ENCODE peak calls at places on chromosomes 7 and 10, in four cellular contexts. A is GM23248, P is MM.1S, E is RWPE2. T is an unnamed sample.

GRCh38 chr10:114539623-114540022 is 118.5 kb downstream of the ABLIM1 start:
- DNase-seq in A (no peak), P (no peak), E (no peak), T (no peak)

GRCh38 chr10:80382989-80383388 is 25.4 kb upstream of the PRXL2A start:
- DNase-seq in P (peak), E (no peak), A (peak), T (peak)

GRCh38 chr7:43568529-43568928 is 14.4 kb upstream of the STK17A start:
- DNase-seq in P (no peak), A (peak), E (peak), T (no peak)

GRCh38 chr7:158016171-158017087 is 571.2 kb downstream of the PTPRN2 start:
- DNase-seq in E (no peak), P (peak), A (no peak), T (no peak)

GRCh38 chr7:115297651-115298050 is 375.8 kb downstream of the MDFIC start:
- DNase-seq in A (peak), P (no peak), E (no peak), T (no peak)

GRCh38 chr7:603152-603941 is 83.7 kb upstream of the PDGFA start:
- DNase-seq in P (no peak), A (no peak), E (peak), T (no peak)

GRCh38 chr10:79327090-79327457 is 20.2 kb upstream of the PPIF start:
- DNase-seq in P (no peak), A (no peak), E (no peak), T (no peak)

GRCh38 chr10:17428616-17429097 is 25.7 kb downstream of the ST8SIA6 start:
- DNase-seq in E (no peak), A (no peak), P (peak), T (peak)

GRCh38 chr7:158698657-158699195 is 5.9 kb downstream of the NCAPG2 start:
- DNase-seq in P (no peak), E (no peak), A (no peak), T (no peak)

GRCh38 chr10:124134251-124134650 is 40.9 kb upstream of the CHST15 start:
- DNase-seq in A (no peak), P (no peak), E (no peak), T (no peak)

GRCh38 chr10:31103096-31103495 is 71.4 kb upstream of the ZNF438 start:
- DNase-seq in E (no peak), A (no peak), P (no peak), T (no peak)

GRCh38 chr10:2111936-2112335 is 374.6 kb upstream of the ADARB2 start:
- DNase-seq in P (no peak), E (peak), A (no peak), T (no peak)

GRCh38 chr7:90595341-90595800 is 750 bp upstream of the CDK14 start:
- DNase-seq in P (no peak), E (no peak), A (no peak), T (no peak)

GRCh38 chr7:32500922-32501341 is 5.6 kb downstream of the AVL9 start:
- DNase-seq in A (peak), P (no peak), E (no peak), T (no peak)

GRCh38 chr10:91887075-91887899 is 22.0 kb downstream of the FGFBP3 start:
- DNase-seq in A (peak), P (peak), E (no peak), T (no peak)

GRCh38 chr7:55476071-55476803 is 96.1 kb downstream of the VOPP1 start:
- DNase-seq in P (no peak), A (peak), E (no peak), T (no peak)

GRCh38 chr10:118343115-118343514 is 991 bp upstream of the FAM204A start:
- DNase-seq in A (peak), P (no peak), E (no peak), T (no peak)

GRCh38 chr10:11145498-11145855 is 127.8 kb downstream of the CELF2 start:
- DNase-seq in E (no peak), P (peak), A (no peak), T (peak)

GRCh38 chr10:49649294-49649693 is 30.2 kb upstream of the C10orf53 start:
- DNase-seq in A (peak), P (no peak), E (no peak), T (peak)

GRCh38 chr10:117260094-117260493 is 19.2 kb downstream of the SLC18A2 start:
- DNase-seq in E (no peak), A (no peak), P (no peak), T (peak)

GRCh38 chr7:116306409-116307048 is 96.2 kb downstream of the TES start:
- DNase-seq in A (no peak), E (no peak), P (no peak), T (no peak)

GRCh38 chr10:35425596-35425995 is 89.3 kb downstream of the CCNY start:
- DNase-seq in E (no peak), A (peak), P (no peak), T (no peak)

GRCh38 chr7:360454-361100 is 70.6 kb downstream of the FOXL3 start:
- DNase-seq in E (peak), P (no peak), A (no peak), T (peak)

GRCh38 chr7:78326870-78327269 is 528.3 kb downstream of the PHTF2 start:
- DNase-seq in A (peak), E (no peak), P (no peak), T (no peak)

GRCh38 chr7:22403344-22403743 is 46.4 kb upstream of the RAPGEF5 start:
- DNase-seq in E (no peak), A (no peak), P (no peak), T (no peak)

GRCh38 chr7:22404421-22405023 is 47.6 kb upstream of the RAPGEF5 start:
- DNase-seq in P (no peak), A (no peak), E (no peak), T (no peak)

GRCh38 chr7:22400150-22400814 is 43.3 kb upstream of the RAPGEF5 start:
- DNase-seq in A (no peak), E (no peak), P (no peak), T (no peak)

GRCh38 chr7:22400933-22401553 is 44.1 kb upstream of the RAPGEF5 start:
- DNase-seq in P (no peak), A (no peak), E (no peak), T (no peak)

DNA sequence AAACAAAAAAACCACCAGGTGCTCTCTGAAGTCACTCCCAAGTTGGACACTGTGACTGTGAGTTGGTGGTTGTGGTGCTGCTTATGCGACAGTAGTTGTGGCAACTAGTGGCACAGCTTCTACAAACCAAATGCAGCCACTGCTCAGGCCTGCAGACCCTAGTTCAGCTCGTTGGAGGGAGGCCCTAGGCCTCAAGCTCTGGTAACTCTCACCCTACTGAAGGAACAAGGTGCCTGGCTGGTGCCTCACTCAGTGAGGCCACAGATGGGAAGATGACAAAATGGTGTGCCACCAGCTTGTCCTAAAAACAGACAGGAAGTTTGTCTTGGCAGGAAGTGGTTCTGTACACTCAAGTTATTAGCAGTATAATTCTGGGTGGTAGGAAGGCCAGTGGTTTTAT is 45.3 kb upstream of the RAPGEF5 start:
- DNase-seq in E (no peak), P (peak), A (no peak), T (peak)
- H3K4me3 ChIP-seq in E (no peak), P (no peak), A (no peak), T (no peak)

GRCh38 chr10:76082232-76082631 is 650.8 kb downstream of the LRMDA start:
- DNase-seq in A (peak), P (no peak), E (no peak), T (no peak)

GRCh38 chr10:76085002-76085401 is 653.6 kb downstream of the LRMDA start:
- DNase-seq in A (no peak), P (no peak), E (no peak), T (no peak)

GRCh38 chr10:76080406-76080805 is 649.0 kb downstream of the LRMDA start:
- DNase-seq in P (no peak), A (peak), E (no peak), T (no peak)

GRCh38 chr10:76082956-76083355 is 651.5 kb downstream of the LRMDA start:
- DNase-seq in A (peak), P (no peak), E (no peak), T (no peak)

DNA sequence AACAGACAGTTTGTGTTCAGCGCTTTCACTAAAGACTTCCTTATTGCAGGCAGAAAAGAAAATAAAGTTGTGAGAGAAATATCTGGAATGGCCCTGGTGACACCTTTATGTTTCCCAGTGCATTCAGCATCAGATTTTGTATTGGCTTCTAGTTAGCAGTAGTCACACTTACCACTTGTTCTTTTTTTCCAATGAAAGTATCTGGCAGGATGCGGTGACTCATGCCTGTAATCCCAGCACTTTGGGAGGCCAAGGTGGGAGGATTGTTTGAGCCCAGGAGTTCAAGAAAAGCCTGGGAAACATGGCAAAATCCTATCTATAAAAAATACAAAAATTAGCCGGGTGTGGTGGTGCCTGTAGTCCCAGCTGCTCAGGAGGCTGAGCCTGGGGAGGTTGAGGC is 649.6 kb downstream of the LRMDA start:
- DNase-seq in E (no peak), P (no peak), A (peak), T (no peak)
- H3K4me3 ChIP-seq in E (no peak), P (no peak), A (no peak), T (no peak)

DNA sequence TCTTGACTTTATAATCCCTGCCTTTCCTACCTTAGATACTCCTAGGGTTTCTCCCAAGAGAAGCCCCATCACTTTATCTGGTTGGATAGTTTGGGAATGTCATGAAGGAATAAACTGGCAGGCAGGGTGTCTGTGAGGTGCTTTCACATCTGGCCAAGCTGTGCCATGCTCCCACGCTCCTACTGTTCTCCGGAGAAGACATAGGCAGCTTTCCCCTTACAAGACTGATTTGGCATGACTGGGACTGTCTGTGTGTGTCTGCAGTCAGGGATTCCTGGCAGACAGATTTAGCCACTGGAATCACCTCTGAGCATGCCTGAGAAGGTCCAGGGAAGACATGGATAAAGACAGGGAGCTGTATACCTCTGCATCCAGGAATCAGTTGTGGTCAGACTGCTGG is 45.3 kb downstream of the HK1 start:
- DNase-seq in P (no peak), E (no peak), A (no peak), T (no peak)
- H3K4me3 ChIP-seq in P (no peak), E (no peak), A (no peak), T (no peak)

GRCh38 chr10:68327889-68328786 is 3.7 kb upstream of the HNRNPH3 start:
- DNase-seq in E (no peak), A (peak), P (no peak), T (no peak)
- H3K4me3 ChIP-seq in E (no peak), A (peak), P (peak), T (no peak)

DNA sequence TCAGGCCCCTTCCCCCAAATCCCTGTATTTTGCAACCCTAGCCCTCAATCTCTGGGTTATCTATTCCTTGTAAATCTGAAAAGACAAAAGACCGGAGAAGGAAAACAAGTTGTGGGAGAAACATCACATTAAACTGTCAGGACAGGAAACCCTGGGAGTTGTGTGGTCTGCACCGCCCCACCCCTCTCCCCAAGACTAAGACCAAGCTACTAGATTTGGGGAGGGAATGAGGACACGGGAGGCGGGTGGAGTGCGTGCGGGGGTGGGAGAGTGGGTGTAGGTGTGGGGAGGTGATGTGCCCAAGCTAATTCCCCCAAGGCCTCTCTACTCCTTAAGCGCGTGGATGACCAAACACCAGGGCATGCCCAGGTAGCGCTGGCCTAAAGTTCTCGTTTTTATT is 1.3 kb downstream of the JCAD start:
- DNase-seq in A (no peak), E (no peak), P (no peak), T (no peak)
- H3K4me3 ChIP-seq in A (peak), E (no peak), P (no peak), T (no peak)

GRCh38 chr10:22372298-22372697 is 27.0 kb downstream of the SPAG6 start:
- DNase-seq in P (no peak), E (no peak), A (no peak), T (no peak)

GRCh38 chr10:22368976-22369375 is 23.7 kb downstream of the SPAG6 start:
- DNase-seq in E (no peak), P (no peak), A (no peak), T (no peak)

GRCh38 chr10:22369433-22370072 is 24.3 kb downstream of the SPAG6 start:
- DNase-seq in P (no peak), A (peak), E (no peak), T (no peak)

GRCh38 chr10:22368402-22368801 is 23.1 kb downstream of the SPAG6 start:
- DNase-seq in P (no peak), A (no peak), E (no peak), T (no peak)

GRCh38 chr10:22370320-22370719 is 25.0 kb downstream of the SPAG6 start:
- DNase-seq in A (no peak), P (no peak), E (no peak), T (peak)
- H3K4me3 ChIP-seq in A (no peak), P (no peak), E (no peak), T (no peak)

GRCh38 chr7:101848168-101848951 is 30.9 kb downstream of the CUX1 start:
- DNase-seq in E (no peak), P (no peak), A (peak), T (peak)
- H3K4me3 ChIP-seq in E (no peak), P (no peak), A (no peak), T (no peak)

DNA sequence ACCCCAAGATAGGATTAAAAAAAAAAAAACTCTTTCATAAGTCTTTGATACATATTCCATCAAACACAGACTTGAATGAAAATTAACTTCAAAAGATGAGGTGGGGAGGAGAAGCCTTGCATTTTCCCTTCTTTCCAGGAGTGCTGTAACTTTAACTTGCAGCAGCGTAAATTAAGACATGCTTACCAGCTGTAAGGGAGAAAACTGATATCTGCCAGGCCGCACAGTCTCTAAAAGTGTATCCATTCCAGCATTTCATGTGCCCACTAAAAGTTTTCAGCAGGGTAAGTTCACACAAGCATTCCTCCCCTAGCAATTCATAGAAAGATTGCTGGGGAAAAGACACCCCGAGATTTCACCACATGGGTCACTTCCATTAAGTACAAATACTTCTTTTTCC is 4.7 kb downstream of the CTBP2 start:
- DNase-seq in A (no peak), E (no peak), P (no peak), T (no peak)
- H3K4me3 ChIP-seq in A (no peak), E (peak), P (no peak), T (no peak)